ENCODE peak calls at places on chromosomes 6 and 20, in five cellular contexts. R is fibroblast of lung, H is heart right ventricle, A is spleen, D is AG04450. B is an unnamed sample.

GRCh38 chr6:25340854-25341552 is 61.8 kb downstream of the CARMIL1 start:
- DNase-seq in H (no peak), D (no peak), A (no peak), R (no peak), B (no peak)

GRCh38 chr20:4138056-4138455 is 122.7 kb upstream of the RNF24 start:
- DNase-seq in H (no peak), R (no peak), A (no peak), D (no peak), B (no peak)

GRCh38 chr6:78910611-78911134 is 43.3 kb downstream of the IRAK1BP1 start:
- DNase-seq in H (peak), D (no peak), A (peak), R (peak), B (peak)

GRCh38 chr20:62104791-62105345 is 17.4 kb upstream of the LSM14B start:
- DNase-seq in A (no peak), H (no peak), D (no peak), R (peak), B (no peak)

GRCh38 chr6:135105710-135106109 is 51.1 kb upstream of the HBS1L start:
- DNase-seq in D (no peak), A (no peak), R (no peak), H (no peak), B (no peak)

GRCh38 chr6:33375143-33375649 is 16.4 kb upstream of the KIFC1 start:
- DNase-seq in A (no peak), R (peak), D (peak), H (peak), B (no peak)

GRCh38 chr6:121492536-121492935 is 57.1 kb downstream of the GJA1 start:
- DNase-seq in D (no peak), H (no peak), R (no peak), A (no peak), B (no peak)

GRCh38 chr6:18154507-18155272 is at the start of gene TPMT:
- DNase-seq in A (peak), H (no peak), R (no peak), D (no peak), B (no peak)

GRCh38 chr6:10305740-10306423 is 109.0 kb downstream of the TFAP2A start:
- DNase-seq in A (no peak), R (no peak), H (no peak), D (no peak), B (no peak)

GRCh38 chr6:52611833-52612232 is 35.0 kb upstream of the TRAM2 start:
- DNase-seq in A (no peak), H (no peak), D (no peak), R (no peak), B (no peak)

GRCh38 chr6:25054469-25054868 is 118.7 kb upstream of the RIPOR2 start:
- DNase-seq in A (no peak), D (peak), H (no peak), R (peak), B (peak)

GRCh38 chr6:49969588-49969987 is at the start of gene DEFB113:
- DNase-seq in R (peak), D (no peak), H (no peak), A (no peak), B (no peak)

GRCh38 chr6:142118926-142119325 is 13.8 kb upstream of the GJE1 start:
- DNase-seq in R (no peak), D (no peak), H (no peak), A (no peak), B (no peak)

GRCh38 chr6:28810655-28811053 is 113.1 kb downstream of the TRIM27 start:
- DNase-seq in A (no peak), R (no peak), H (no peak), D (no peak), B (no peak)

GRCh38 chr6:31070711-31071197 is 41.6 kb downstream of the C6orf15 start:
- DNase-seq in H (peak), D (peak), A (no peak), R (peak), B (peak)

GRCh38 chr6:152916035-152916434 is 66.8 kb downstream of the FBXO5 start:
- DNase-seq in D (no peak), H (no peak), A (no peak), R (no peak), B (no peak)

GRCh38 chr6:35425284-35425683 is 26.9 kb upstream of the FANCE start:
- DNase-seq in A (no peak), R (peak), H (no peak), D (peak), B (peak)

GRCh38 chr6:125357515-125358256 is 55.9 kb upstream of the HDDC2 start:
- DNase-seq in H (peak), A (no peak), R (peak), D (no peak), B (no peak)

GRCh38 chr6:125584468-125584939 is 164.9 kb upstream of the HEY2 start:
- DNase-seq in R (peak), A (no peak), H (peak), D (no peak), B (no peak)

GRCh38 chr6:2072450-2072849 is 173.0 kb downstream of the GMDS start:
- DNase-seq in A (no peak), R (peak), D (no peak), H (no peak), B (no peak)

GRCh38 chr6:117489003-117489402 is 6.5 kb downstream of the DCBLD1 start:
- DNase-seq in A (no peak), H (no peak), R (no peak), D (no peak), B (no peak)

GRCh38 chr6:119142051-119142450 is 63.6 kb upstream of the FAM184A start:
- DNase-seq in H (no peak), D (no peak), R (no peak), A (no peak), B (no peak)

GRCh38 chr20:5865604-5866003 is 84.7 kb downstream of the TRMT6 start:
- DNase-seq in D (no peak), A (no peak), H (no peak), R (no peak), B (peak)

GRCh38 chr6:10676403-10676802 is 18.0 kb downstream of the C6orf52 start:
- DNase-seq in A (no peak), R (no peak), H (no peak), D (no peak), B (no peak)

GRCh38 chr6:105069821-105070445 is 109.9 kb downstream of the POPDC3 start:
- DNase-seq in R (no peak), A (no peak), D (no peak), H (no peak), B (peak)

GRCh38 chr6:144353871-144354314 is 68.8 kb downstream of the UTRN start:
- DNase-seq in D (no peak), H (no peak), A (no peak), R (no peak), B (no peak)

GRCh38 chr6:144350176-144350575 is 65.0 kb downstream of the UTRN start:
- DNase-seq in D (no peak), A (no peak), R (no peak), H (no peak), B (no peak)

GRCh38 chr6:144351338-144351737 is 66.2 kb downstream of the UTRN start:
- DNase-seq in A (no peak), D (no peak), H (no peak), R (no peak), B (no peak)

GRCh38 chr6:144351741-144352140 is 66.6 kb downstream of the UTRN start:
- DNase-seq in H (no peak), D (no peak), A (no peak), R (no peak), B (no peak)

GRCh38 chr6:144352310-144352709 is 67.2 kb downstream of the UTRN start:
- DNase-seq in A (no peak), D (no peak), H (no peak), R (no peak), B (no peak)
- H3K27ac ChIP-seq in A (peak), D (no peak), H (peak), R (no peak), B (no peak)

GRCh38 chr6:123681957-123682462 is 45.3 kb upstream of the TRDN start:
- DNase-seq in R (no peak), H (no peak), D (no peak), A (no peak), B (no peak)

DNA sequence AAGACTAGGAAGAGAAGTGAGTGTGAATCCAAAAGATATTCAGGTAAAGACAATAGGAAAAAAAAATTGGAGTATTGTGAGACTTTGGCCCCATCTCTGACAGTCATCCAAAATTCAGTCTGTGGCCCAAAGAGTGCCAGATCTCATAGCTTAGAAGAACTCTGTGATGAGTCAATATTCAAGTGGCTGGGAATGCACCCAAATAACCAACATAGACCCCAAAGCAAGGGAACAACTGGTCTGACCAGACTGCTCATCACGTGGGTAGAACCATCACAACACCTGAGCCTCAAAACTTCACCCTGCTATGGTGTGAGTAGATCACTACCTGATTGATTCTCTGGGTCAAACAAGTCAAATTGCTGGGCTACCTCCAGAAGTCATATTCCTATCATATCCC is 51.1 kb upstream of the TRDN start:
- DNase-seq in D (no peak), A (no peak), H (no peak), R (no peak), B (no peak)
- TF ChIP-seq CTCF in D (no peak), A (no peak), H (no peak), R (no peak), B (no peak)

DNA sequence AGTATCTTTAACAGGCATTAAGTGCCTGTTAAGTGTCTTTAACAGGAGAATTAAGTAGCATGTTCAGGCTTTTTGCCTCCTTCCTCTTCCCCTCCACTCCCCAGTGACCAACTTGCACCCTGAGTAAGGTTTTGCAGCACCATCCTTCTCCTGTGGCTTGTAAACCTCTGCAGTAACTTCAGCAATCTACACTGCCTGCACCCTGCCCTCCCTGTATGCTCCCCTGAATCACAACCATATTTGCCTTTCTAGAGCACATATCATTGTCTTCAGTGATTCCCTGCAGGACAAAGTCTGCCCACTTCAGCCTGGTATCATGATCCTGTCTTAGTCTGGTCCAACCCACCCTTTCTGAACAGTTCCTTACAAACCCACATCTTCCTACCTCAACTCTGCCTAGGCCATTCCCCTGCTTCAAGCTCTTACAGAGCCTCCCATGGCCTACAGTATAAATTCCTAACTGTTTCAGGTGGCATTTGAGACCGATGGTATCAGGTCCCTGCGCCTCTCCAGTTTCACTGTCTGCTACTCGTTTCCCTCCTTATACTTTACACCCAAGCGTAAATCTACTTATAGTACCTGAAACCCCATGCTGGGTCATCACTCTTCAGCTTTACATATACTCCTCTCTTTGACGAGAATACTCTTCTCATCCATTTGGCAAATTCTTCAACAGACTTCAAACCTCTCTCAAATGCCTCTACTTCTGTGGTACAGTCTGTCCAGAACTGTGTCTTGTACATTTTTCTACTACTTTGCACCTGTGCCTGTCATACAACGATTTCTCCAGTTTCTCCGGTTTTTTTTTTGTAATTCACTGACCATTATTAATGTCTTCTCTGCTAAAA is 69.8 kb downstream of the ZHX3 start:
- DNase-seq in R (no peak), H (no peak), D (no peak), A (no peak), B (no peak)
- H3K27ac ChIP-seq in R (peak), H (peak), D (no peak), A (peak), B (peak)

GRCh38 chr20:46701057-46701456 is 8.4 kb upstream of the SLC2A10 start:
- DNase-seq in A (no peak), R (no peak), H (no peak), D (no peak), B (no peak)

GRCh38 chr20:46703435-46703834 is 6.0 kb upstream of the SLC2A10 start:
- DNase-seq in R (no peak), A (no peak), D (no peak), H (no peak), B (no peak)

GRCh38 chr20:46701556-46701955 is 7.9 kb upstream of the SLC2A10 start:
- DNase-seq in D (no peak), R (no peak), A (no peak), H (no peak), B (no peak)

GRCh38 chr20:46701986-46702385 is 7.5 kb upstream of the SLC2A10 start:
- DNase-seq in H (no peak), A (no peak), R (no peak), D (no peak), B (no peak)

DNA sequence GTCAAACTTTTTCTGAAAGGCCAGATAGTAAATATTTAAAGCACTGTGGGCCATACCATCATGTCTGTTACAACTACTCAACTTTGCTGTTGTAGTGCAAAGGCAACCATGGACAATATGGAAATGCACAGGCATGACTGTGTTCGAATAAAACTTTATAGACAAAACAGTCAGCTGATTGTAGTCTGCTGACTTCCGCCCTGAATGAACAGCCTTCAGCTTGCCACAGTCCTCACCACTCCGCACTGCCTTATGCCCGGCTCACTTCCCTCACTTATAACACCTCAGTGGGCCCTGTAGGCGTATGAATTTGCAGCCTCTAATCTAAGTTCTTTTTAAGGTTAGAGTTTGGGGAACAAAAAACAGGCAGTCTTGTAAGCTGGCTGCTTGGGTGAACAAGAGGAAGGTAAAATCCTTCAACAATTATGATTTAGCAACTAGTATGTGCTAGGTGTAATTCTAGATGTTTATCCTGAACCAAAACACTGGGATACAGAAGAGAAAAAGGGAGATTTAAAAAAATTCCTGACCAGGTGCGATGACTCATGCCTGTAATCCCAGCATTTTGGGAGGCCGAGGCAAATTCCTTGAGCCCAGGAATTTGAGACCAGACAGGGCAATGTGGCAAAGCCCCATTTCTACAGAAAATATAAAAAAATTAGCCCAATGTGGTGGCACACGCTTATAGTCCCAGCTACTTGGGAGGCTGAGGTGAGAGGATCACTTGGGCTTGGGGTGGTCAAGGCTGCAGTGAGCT is 6.8 kb upstream of the SLC2A10 start:
- DNase-seq in D (no peak), H (no peak), R (no peak), A (no peak), B (no peak)
- TF ChIP-seq CTCF in D (no peak), H (no peak), R (no peak), A (no peak), B (no peak)

DNA sequence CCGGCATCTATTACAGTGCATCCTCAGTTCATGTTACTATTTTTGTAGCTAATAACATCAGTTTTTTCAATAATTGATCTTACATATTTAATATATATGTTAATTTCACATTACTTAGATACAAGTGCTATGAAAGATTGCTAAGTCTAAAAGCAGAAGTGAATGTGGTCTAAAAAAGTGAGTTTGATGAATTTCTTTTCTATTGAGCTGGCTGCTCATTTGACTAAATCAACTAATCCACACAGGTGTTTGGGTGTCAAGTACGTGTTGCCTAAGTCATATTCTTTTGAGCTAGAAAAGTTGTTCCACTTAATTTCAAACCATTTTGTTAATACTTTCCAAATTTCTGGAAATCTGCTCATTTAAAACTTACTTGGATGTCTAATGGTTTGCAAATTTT is 46.6 kb upstream of the EZR start:
- DNase-seq in R (no peak), H (no peak), D (no peak), A (no peak), B (no peak)
- H3K27ac ChIP-seq in R (no peak), H (no peak), D (no peak), A (peak), B (no peak)

DNA sequence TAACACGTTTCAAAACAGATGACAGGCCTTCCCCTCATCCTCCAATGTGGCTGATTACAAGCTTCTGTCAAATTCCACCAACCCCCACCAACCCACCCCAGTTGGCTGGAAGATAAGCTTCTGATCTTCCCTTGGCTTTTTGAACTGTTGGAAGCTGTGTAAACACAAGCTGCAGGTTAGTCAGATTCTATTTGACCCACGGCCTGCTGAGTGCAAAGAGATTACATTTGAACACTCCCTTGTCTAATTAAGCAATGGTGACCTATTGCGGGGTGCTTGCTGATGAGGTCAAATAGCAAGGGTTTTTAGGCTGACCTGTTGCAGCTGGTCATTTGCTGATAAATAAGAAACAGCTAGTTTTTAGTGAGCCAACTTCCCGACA is 379.7 kb downstream of the BMP2 start:
- DNase-seq in R (no peak), H (peak), D (no peak), A (no peak), B (no peak)
- TF ChIP-seq CTCF in R (no peak), H (no peak), D (no peak), A (no peak), B (no peak)

DNA sequence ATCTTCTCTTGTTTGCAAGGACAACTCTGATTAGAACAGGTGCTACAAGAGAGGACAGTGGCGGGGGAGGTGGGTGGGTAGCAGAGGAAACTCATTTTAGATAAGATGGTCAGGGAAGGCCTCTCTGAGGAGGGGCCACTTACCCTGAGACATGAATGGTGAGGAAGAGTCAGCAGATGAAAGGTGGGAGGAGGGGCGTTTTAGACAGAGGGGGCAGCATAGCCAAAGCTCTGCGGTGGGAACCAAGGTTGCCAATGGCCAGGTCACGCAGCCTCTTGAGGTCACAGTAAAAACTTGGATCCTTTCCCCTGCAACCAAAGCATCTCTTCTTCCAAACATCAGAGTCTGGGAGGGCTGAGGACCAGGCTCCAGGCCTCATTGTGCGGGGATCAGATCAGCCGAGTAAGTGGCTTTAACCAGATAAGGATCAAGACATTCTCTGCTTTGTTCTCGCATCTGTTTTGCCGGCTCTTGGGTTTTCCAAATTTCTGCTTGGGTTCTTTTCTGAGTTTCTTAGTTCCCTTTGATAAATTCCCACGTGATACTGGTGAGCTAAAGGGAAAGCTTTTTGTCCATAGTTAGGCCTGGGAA is 5.6 kb upstream of the CD40 start:
- DNase-seq in A (no peak), R (no peak), H (no peak), D (no peak), B (no peak)
- H3K27ac ChIP-seq in A (no peak), R (no peak), H (no peak), D (no peak), B (no peak)

DNA sequence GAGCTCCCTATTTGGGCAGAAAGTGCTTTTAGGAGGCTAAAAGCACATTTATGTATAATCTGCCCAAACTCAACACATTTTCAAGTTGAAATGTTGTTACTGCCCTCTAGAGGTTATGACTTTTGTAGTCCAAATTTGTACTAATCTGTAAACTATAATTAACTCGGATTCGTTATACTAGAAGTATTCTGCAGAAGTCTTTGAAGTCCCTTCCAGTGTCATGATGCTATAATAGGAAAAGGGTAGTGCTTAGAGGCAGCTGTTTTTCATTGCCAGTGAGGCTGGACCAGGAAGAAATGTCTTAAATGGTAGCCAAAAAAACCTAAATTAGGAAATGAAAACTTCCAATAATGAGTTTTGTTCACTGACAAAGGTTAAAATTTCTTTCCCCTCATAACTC is 44.8 kb upstream of the EMILIN3 start:
- DNase-seq in D (no peak), H (no peak), R (peak), A (no peak), B (peak)
- TF ChIP-seq CTCF in D (peak), H (peak), R (peak), A (no peak), B (no peak)

GRCh38 chr6:100731411-100731810 is 149.7 kb downstream of the ASCC3 start:
- DNase-seq in H (no peak), D (no peak), A (no peak), R (no peak), B (no peak)
- H3K27ac ChIP-seq in H (no peak), D (no peak), A (no peak), R (no peak), B (no peak)

B was measured in RWPE1.